ENCODE peak calls at places on chromosomes 3 and 15, in six cellular contexts. C is naive thymus-derived CD4-positive, alpha-beta T cell; F is WERI-Rb-1; N is NCI-H1436; Z is stimulated activated naive CD4-positive, alpha-beta T cell; M is LoVo. L is an unnamed sample.

GRCh38 chr3:133832802-133833144 is 27.2 kb downstream of the SRPRB start:
- DNase-seq in C (no peak), F (no peak), N (no peak), Z (no peak), M (no peak), L (no peak)

GRCh38 chr3:194296832-194297666 is 54.1 kb downstream of the CPN2 start:
- DNase-seq in C (no peak), F (no peak), N (no peak), Z (no peak), M (no peak), L (no peak)

GRCh38 chr15:55630921-55631320 is 42.8 kb upstream of the PYGO1 start:
- DNase-seq in C (no peak), F (no peak), N (no peak), Z (no peak), M (no peak), L (no peak)

GRCh38 chr15:70513818-70514217 is 249.5 kb downstream of the UACA start:
- DNase-seq in C (no peak), F (no peak), N (no peak), Z (no peak), M (peak), L (no peak)

GRCh38 chr3:66404246-66404645 is 96.6 kb downstream of the LRIG1 start:
- DNase-seq in C (no peak), F (no peak), N (no peak), Z (no peak), M (no peak), L (no peak)

GRCh38 chr3:160697628-160698382 is 20.8 kb downstream of the ARL14 start:
- DNase-seq in C (no peak), F (no peak), N (no peak), Z (no peak), M (peak), L (peak)

GRCh38 chr15:91268510-91268909 is 168.5 kb downstream of the SV2B start:
- DNase-seq in C (no peak), F (peak), N (no peak), Z (no peak), M (no peak), L (no peak)

GRCh38 chr3:128736598-128736997 is 10.6 kb downstream of the RAB7A start:
- DNase-seq in C (no peak), F (no peak), N (no peak), Z (no peak), M (no peak), L (no peak)

GRCh38 chr15:92082217-92082843 is 228.8 kb downstream of the SLCO3A1 start:
- DNase-seq in C (no peak), F (peak), N (peak), Z (peak), M (peak), L (no peak)

GRCh38 chr15:101194246-101195138 is 57.4 kb downstream of the CHSY1 start:
- DNase-seq in C (no peak), F (no peak), N (no peak), Z (no peak), M (no peak), L (no peak)

GRCh38 chr3:139414608-139415224 is 25.3 kb upstream of the COPB2 start:
- DNase-seq in C (no peak), F (no peak), N (no peak), Z (no peak), M (peak), L (no peak)

GRCh38 chr15:29534378-29534777 is 264.8 kb upstream of the NSMCE3 start:
- DNase-seq in C (no peak), F (no peak), N (no peak), Z (no peak), M (peak), L (no peak)

GRCh38 chr3:126056681-126057546 is 27.0 kb downstream of the SLC41A3 start:
- DNase-seq in C (no peak), F (no peak), N (no peak), Z (no peak), M (no peak), L (no peak)

GRCh38 chr15:41207687-41208448 is 22.7 kb downstream of the EXD1 start:
- DNase-seq in C (no peak), F (no peak), N (no peak), Z (no peak), M (no peak), L (no peak)

GRCh38 chr3:55974421-55974820 is 487.3 kb upstream of the WNT5A start:
- DNase-seq in C (no peak), F (no peak), N (no peak), Z (no peak), M (no peak), L (no peak)

GRCh38 chr3:8766148-8766547 is 3.3 kb downstream of the OXTR start:
- DNase-seq in C (no peak), F (no peak), N (no peak), Z (no peak), M (no peak), L (no peak)

GRCh38 chr3:151305081-151305777 is 11.4 kb downstream of the GPR87 start:
- DNase-seq in C (no peak), F (no peak), N (no peak), Z (no peak), M (peak), L (peak)

GRCh38 chr15:29652595-29652994 is 169.7 kb downstream of the TJP1 start:
- DNase-seq in C (no peak), F (no peak), N (no peak), Z (no peak), M (no peak), L (no peak)

GRCh38 chr15:68794869-68795268 is 25.8 kb downstream of the ANP32A start:
- DNase-seq in C (no peak), F (no peak), N (no peak), Z (no peak), M (no peak), L (no peak)

GRCh38 chr3:46221936-46222335 is 13.8 kb upstream of the CCR1 start:
- DNase-seq in C (no peak), F (no peak), N (no peak), Z (no peak), M (no peak), L (no peak)

GRCh38 chr15:75902129-75902557 is 1.5 kb upstream of the FBXO22 start:
- DNase-seq in C (no peak), F (peak), N (no peak), Z (no peak), M (no peak), L (no peak)

GRCh38 chr15:36994809-36995208 is 105.5 kb downstream of the MEIS2 start:
- DNase-seq in C (no peak), F (no peak), N (no peak), Z (no peak), M (no peak), L (no peak)

GRCh38 chr15:38401716-38402115 is 52.2 kb upstream of the FAM98B start:
- DNase-seq in C (no peak), F (no peak), N (no peak), Z (no peak), M (no peak), L (no peak)

GRCh38 chr3:37862219-37862711 is 585 bp downstream of the CTDSPL start:
- DNase-seq in C (peak), F (peak), N (no peak), Z (peak), M (no peak), L (no peak)

GRCh38 chr3:87856126-87856525 is 202.7 kb downstream of the CGGBP1 start:
- DNase-seq in C (no peak), F (no peak), N (no peak), Z (no peak), M (no peak), L (no peak)

GRCh38 chr15:29127506-29128430 is 141.9 kb downstream of the NSMCE3 start:
- DNase-seq in C (no peak), F (no peak), N (no peak), Z (no peak), M (no peak), L (no peak)